ENCODE peak calls at places on chromosomes 16 and 17, in four cellular contexts. V is WTC11, M is K562, P is HepG2. E is an unnamed sample.

GRCh38 chr16:66740010-66740409 is 11.4 kb downstream of the DYNC1LI2 start:
- DNase-seq in M (peak), P (peak), V (peak), E (no peak)

GRCh38 chr16:66188786-66189725 is 177.4 kb upstream of the CDH5 start:
- DNase-seq in V (no peak), P (no peak), M (no peak), E (no peak)

GRCh38 chr16:54320895-54321294 is 34.3 kb upstream of the IRX3 start:
- DNase-seq in V (peak), M (no peak), P (no peak), E (no peak)

GRCh38 chr16:87690911-87691685 is 74.7 kb downstream of the KLHDC4 start:
- DNase-seq in M (no peak), V (no peak), P (no peak), E (no peak)

GRCh38 chr17:44900894-44901293 is 1.6 kb upstream of the EFTUD2 start:
- DNase-seq in M (no peak), P (no peak), V (no peak), E (no peak)

GRCh38 chr17:253091-253846 is 71.8 kb upstream of the DOC2B start:
- DNase-seq in P (no peak), M (no peak), V (peak), E (no peak)

GRCh38 chr17:76094046-76094445 is 9.5 kb downstream of the EXOC7 start:
- DNase-seq in P (no peak), V (no peak), M (no peak), E (no peak)

GRCh38 chr17:47719411-47720152 is 13.5 kb upstream of the TBX21 start:
- DNase-seq in P (no peak), M (peak), V (no peak), E (no peak)

GRCh38 chr17:1039511-1040215 is 42.7 kb downstream of the TIMM22 start:
- DNase-seq in M (no peak), P (no peak), V (no peak), E (no peak)

GRCh38 chr16:22641030-22641671 is 130.5 kb downstream of the NPIPB5 start:
- DNase-seq in P (no peak), V (peak), M (no peak), E (no peak)

GRCh38 chr16:764848-765487 is 4.4 kb downstream of the MSLN start:
- DNase-seq in P (no peak), M (no peak), V (no peak), E (no peak)

GRCh38 chr16:80938035-80938927 is 68.4 kb downstream of the CMC2 start:
- DNase-seq in V (no peak), P (no peak), M (no peak), E (no peak)

GRCh38 chr17:56598471-56598870 is 5.0 kb downstream of the NOG start:
- DNase-seq in V (no peak), M (no peak), P (no peak), E (no peak)

GRCh38 chr17:41648411-41649195 is 24.2 kb upstream of the KRT17 start:
- DNase-seq in M (peak), V (peak), P (peak), E (no peak)

GRCh38 chr17:6567528-6568185 is 11.3 kb upstream of the PITPNM3 start:
- DNase-seq in V (no peak), M (no peak), P (no peak), E (no peak)

GRCh38 chr16:615122-615521 is 15.7 kb upstream of the WFIKKN1 start:
- DNase-seq in M (no peak), V (no peak), P (no peak), E (no peak)

DNA sequence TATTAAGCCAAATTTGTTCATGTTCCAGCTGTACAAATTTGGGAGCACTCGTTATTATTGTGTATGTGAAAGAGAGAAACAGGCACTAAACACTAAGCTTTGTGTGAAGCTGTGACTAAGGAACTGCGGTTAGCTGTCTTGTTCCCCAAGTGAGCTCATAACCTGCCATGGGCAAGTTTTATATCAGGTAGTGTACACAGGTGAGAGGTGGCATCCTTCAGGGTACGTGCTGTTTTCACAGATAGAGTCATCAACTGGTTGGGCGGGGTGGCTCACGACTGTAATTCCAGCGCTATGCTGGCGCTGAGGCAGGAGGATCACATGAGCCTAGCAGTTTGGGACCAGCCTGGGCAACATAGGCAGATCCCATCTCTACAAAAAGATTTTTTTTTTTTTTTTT is 2.8 kb downstream of the DNAJA3 start:
- DNase-seq in P (no peak), M (no peak), V (no peak), E (no peak)
- TF ChIP-seq CREM in P (no peak), M (no peak), V (no peak), E (no peak)

DNA sequence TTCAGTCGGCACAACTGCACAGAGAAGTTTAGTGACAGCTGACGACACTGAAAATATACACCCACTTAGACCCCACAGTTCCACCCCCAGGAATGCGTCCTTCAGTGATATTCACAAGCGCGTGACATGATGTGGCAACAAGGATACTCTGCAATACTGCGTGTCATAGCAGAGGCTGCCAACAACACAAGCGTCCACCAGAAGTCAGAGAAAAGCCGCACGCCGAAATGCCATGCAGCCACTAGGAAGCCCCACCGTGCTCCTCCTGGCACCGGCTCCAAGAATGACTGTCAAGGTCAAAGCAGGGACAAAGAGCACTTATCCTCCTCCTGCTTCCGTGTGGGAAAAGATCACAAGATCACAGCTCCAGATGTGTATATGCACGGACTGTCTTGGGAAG is 3.5 kb downstream of the ATP2A3 start:
- DNase-seq in V (no peak), P (no peak), M (no peak), E (no peak)
- TF ChIP-seq CREM in V (no peak), P (no peak), M (no peak), E (no peak)

GRCh38 chr16:50282010-50282538 is 15.7 kb downstream of the ADCY7 start:
- DNase-seq in V (no peak), P (no peak), M (peak), E (peak)

GRCh38 chr16:50281391-50282009 is 15.1 kb downstream of the ADCY7 start:
- DNase-seq in V (no peak), P (no peak), M (no peak), E (no peak)

GRCh38 chr16:50279142-50279865 is 13.0 kb downstream of the ADCY7 start:
- DNase-seq in M (peak), V (no peak), P (no peak), E (no peak)

GRCh38 chr16:50282955-50283631 is 16.7 kb downstream of the ADCY7 start:
- DNase-seq in V (no peak), P (peak), M (no peak), E (no peak)

DNA sequence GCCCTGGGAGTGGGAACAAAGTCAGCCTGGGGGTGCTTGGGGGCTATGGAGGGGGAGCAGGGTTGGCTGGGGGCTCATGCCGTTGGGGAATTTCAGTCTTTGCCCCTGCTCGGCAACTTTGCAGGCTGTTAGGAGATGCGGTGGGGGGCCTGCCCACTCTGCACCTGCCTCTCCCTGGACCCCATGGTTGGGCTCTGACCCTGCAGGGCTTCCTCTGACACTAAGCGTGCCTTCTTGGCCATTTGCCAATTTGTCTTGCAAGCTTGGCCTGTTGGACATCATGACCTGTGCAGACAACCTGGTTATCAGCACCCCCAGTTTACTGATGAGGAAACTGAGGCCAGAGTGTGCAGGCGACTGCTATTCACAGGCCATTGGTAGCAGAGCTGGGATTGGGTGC is 14.6 kb downstream of the ADCY7 start:
- DNase-seq in P (no peak), M (no peak), V (no peak), E (no peak)
- TF ChIP-seq CREM in P (no peak), M (no peak), V (no peak), E (no peak)

DNA sequence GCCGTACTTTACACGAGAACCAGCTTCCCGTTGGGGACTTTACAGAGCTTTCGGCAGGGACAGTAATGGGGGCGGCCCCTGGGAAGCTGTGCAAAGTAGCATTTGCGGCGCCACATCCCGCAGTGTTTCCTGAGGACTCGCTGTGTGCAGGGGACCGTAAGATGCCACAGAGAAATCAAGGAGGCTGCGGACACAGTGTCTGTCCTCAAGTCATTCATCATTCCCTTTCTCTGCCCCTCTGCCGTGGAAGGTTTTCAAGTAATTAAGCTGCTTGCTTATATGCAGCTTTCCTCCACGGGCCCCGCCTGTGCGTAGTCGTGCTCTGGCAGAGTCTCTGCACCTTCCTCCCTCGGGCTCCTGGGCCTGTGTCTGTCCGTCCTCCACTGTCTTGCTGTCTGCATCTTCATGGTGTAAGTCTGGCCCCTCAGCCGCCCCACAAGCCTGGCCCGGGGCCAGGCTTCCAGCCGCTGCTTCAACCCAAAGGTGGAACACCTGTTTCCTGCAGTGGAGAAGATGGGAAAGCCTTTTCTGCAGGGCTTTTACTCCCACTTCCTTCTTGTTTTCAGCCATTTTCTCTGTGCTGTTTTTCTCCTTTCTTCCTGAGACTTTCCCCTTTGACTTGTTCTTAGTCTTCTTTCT is 216.9 kb upstream of the CHMP6 start:
- DNase-seq in P (no peak), V (no peak), M (no peak), E (no peak)
- TF ChIP-seq CREM in P (no peak), V (no peak), M (no peak), E (no peak)

GRCh38 chr17:64148699-64149098 is 18.8 kb upstream of the ERN1 start:
- DNase-seq in P (no peak), V (no peak), M (no peak), E (no peak)

GRCh38 chr17:64146418-64147109 is 16.6 kb upstream of the ERN1 start:
- DNase-seq in V (peak), P (peak), M (peak), E (no peak)

GRCh38 chr17:64149196-64149595 is 19.3 kb upstream of the ERN1 start:
- DNase-seq in P (no peak), M (no peak), V (no peak), E (no peak)

GRCh38 chr17:64147110-64148016 is 17.4 kb upstream of the ERN1 start:
- DNase-seq in P (peak), M (peak), V (no peak), E (no peak)

DNA sequence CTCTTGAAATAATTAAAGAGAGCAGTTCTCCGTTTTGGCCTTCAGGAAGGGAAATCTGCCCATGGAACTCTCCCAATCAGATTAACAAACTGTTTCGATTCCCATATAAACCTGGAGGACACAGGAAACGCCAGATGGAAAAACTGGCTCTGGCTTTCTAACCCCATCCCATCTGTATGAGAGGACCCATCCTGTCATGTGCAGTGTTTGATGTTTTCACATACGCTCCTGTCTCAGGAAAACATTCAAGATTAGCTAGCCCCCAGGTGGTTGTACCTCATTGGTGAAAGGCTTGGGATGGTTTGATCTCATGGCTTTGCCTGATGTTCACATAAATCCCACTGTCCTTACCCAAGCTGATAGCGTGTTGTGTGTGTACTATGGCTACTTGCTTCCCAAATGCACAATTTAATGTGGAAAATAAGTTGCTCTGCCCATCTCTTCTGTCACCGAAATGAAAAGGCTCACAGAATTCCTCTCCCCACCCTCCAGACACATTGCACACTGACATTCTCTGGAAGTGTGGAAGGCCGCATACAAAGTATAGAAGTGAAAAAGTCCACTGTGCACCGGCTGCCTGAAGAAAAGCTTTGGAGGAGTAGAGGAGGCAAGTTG is 18.2 kb upstream of the ERN1 start:
- DNase-seq in P (peak), M (no peak), V (no peak), E (no peak)
- TF ChIP-seq CREM in P (no peak), M (no peak), V (peak), E (no peak)

GRCh38 chr17:57671546-57672204 is 73.4 kb downstream of the CCDC182 start:
- DNase-seq in V (peak), P (peak), M (peak), E (no peak)
- TF ChIP-seq CREM in V (no peak), P (no peak), M (peak), E (no peak)

GRCh38 chr17:39175695-39176093 is 9.7 kb upstream of the ARL5C start:
- DNase-seq in V (no peak), M (peak), P (no peak), E (no peak)

GRCh38 chr17:39177256-39177655 is 11.3 kb upstream of the ARL5C start:
- DNase-seq in M (peak), V (peak), P (no peak), E (no peak)

GRCh38 chr17:39181303-39181702 is 15.3 kb upstream of the ARL5C start:
- DNase-seq in P (no peak), V (no peak), M (no peak), E (no peak)

GRCh38 chr17:39174907-39175694 is 9.1 kb upstream of the ARL5C start:
- DNase-seq in V (peak), M (peak), P (peak), E (no peak)

DNA sequence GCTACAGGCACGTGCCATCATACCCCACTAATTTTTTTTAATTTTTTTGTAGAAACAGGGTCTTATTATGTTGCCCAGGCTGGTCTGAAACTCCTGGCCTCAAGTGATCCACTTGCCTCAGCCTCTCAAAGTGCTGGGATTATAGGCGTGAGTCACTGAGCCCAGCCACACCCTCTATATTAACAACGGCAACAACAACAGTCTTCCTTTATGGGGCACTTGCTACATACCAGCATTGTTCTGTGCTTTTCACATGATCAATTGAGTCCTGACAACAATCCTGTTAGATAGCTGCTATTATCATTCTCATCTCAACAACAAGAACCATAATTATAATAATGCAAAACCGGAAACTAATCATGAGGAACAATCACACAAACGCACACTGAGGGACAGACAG is 12.6 kb upstream of the ARL5C start:
- DNase-seq in V (no peak), M (no peak), P (no peak), E (no peak)
- TF ChIP-seq CREM in V (no peak), M (no peak), P (no peak), E (no peak)